ENCODE peak calls at places on chromosomes 5 and 9, in eight cellular contexts. N is DMS79; O is activated T-cell treated with anti-CD3 and anti-CD28 coated beads, Interleukin-2, amount 50 U/mL, for 72 hours; Z is NCI-H2029 treated with DMSO at 0.1 percent for 48 hours; D is Ammon's horn; H is choroid plexus epithelial cell; R is HEK293T; B is AG04449. P is an unnamed sample.

GRCh38 chr5:36874465-36874864 is 2.1 kb upstream of the NIPBL start:
- DNase-seq in N (no peak), O (no peak), Z (no peak), D (peak), H (peak), R (no peak), B (no peak), P (no peak)

GRCh38 chr5:142327111-142327842 is 2.5 kb upstream of the SPRY4 start:
- DNase-seq in N (no peak), O (no peak), Z (no peak), D (no peak), H (peak), R (no peak), B (peak), P (no peak)

GRCh38 chr5:14915291-14915976 is 43.9 kb upstream of the ANKH start:
- DNase-seq in N (no peak), O (no peak), Z (no peak), D (no peak), H (peak), R (no peak), B (no peak), P (no peak)

GRCh38 chr9:134391319-134392231 is 65.3 kb downstream of the RXRA start:
- DNase-seq in N (no peak), O (peak), Z (no peak), D (no peak), H (no peak), R (no peak), B (no peak), P (peak)

GRCh38 chr5:52757527-52757926 is 30.2 kb upstream of the ITGA1 start:
- DNase-seq in N (no peak), O (no peak), Z (no peak), D (no peak), H (no peak), R (no peak), B (no peak), P (no peak)

GRCh38 chr5:14168139-14168792 is 25.1 kb downstream of the TRIO start:
- DNase-seq in N (peak), O (no peak), Z (no peak), D (peak), H (no peak), R (no peak), B (no peak), P (no peak)

GRCh38 chr5:39502704-39503103 is 77.9 kb upstream of the DAB2 start:
- DNase-seq in N (no peak), O (no peak), Z (no peak), D (no peak), H (no peak), R (no peak), B (no peak), P (no peak)

GRCh38 chr5:80958611-80959010 is 1.6 kb upstream of the RASGRF2 start:
- DNase-seq in N (no peak), O (no peak), Z (no peak), D (no peak), H (peak), R (no peak), B (no peak), P (no peak)

GRCh38 chr5:159478950-159479349 is 148.7 kb upstream of the IL12B start:
- DNase-seq in N (no peak), O (no peak), Z (no peak), D (peak), H (no peak), R (no peak), B (no peak), P (no peak)

GRCh38 chr5:40364441-40364840 is 315.3 kb upstream of the PTGER4 start:
- DNase-seq in N (no peak), O (no peak), Z (no peak), D (no peak), H (no peak), R (no peak), B (no peak), P (no peak)

GRCh38 chr5:167786871-167787568 is 504.4 kb upstream of the WWC1 start:
- DNase-seq in N (no peak), O (no peak), Z (no peak), D (no peak), H (no peak), R (no peak), B (no peak), P (no peak)

GRCh38 chr5:143168877-143169810 is 234.3 kb downstream of the NR3C1 start:
- DNase-seq in N (no peak), O (no peak), Z (no peak), D (no peak), H (no peak), R (no peak), B (no peak), P (no peak)

GRCh38 chr5:93915142-93915553 is 173.7 kb upstream of the POU5F2 start:
- DNase-seq in N (no peak), O (no peak), Z (peak), D (peak), H (peak), R (peak), B (no peak), P (no peak)

GRCh38 chr9:135014341-135015010 is 73.0 kb upstream of the OLFM1 start:
- DNase-seq in N (no peak), O (no peak), Z (no peak), D (no peak), H (no peak), R (no peak), B (no peak), P (no peak)

GRCh38 chr9:98191210-98191609 is 1.2 kb downstream of the CORO2A start:
- DNase-seq in N (no peak), O (no peak), Z (no peak), D (no peak), H (no peak), R (no peak), B (no peak), P (no peak)

GRCh38 chr5:142248853-142249462 is 75.9 kb downstream of the SPRY4 start:
- DNase-seq in N (no peak), O (no peak), Z (no peak), D (no peak), H (no peak), R (no peak), B (peak), P (no peak)

GRCh38 chr5:50945139-50945538 is 278.7 kb downstream of the PARP8 start:
- DNase-seq in N (no peak), O (no peak), Z (no peak), D (no peak), H (no peak), R (no peak), B (no peak), P (no peak)

GRCh38 chr5:163478126-163478981 is 17.9 kb downstream of the HMMR start:
- DNase-seq in N (no peak), O (no peak), Z (no peak), D (no peak), H (peak), R (no peak), B (no peak), P (no peak)

GRCh38 chr9:137411260-137411659 is 11.7 kb downstream of the EXD3 start:
- DNase-seq in N (no peak), O (no peak), Z (no peak), D (no peak), H (peak), R (no peak), B (no peak), P (no peak)

GRCh38 chr5:158435161-158435616 is 576.2 kb upstream of the CLINT1 start:
- DNase-seq in N (no peak), O (peak), Z (no peak), D (peak), H (peak), R (no peak), B (no peak), P (peak)

GRCh38 chr9:129525781-129526180 is 95.1 kb downstream of the C9orf50 start:
- DNase-seq in N (no peak), O (no peak), Z (no peak), D (no peak), H (no peak), R (no peak), B (no peak), P (no peak)

GRCh38 chr9:110058304-110058953 is 149.5 kb downstream of the C9orf152 start:
- DNase-seq in N (no peak), O (peak), Z (peak), D (peak), H (peak), R (peak), B (no peak), P (peak)

GRCh38 chr5:180849827-180850226 is 11.2 kb downstream of the ZFP62 start:
- DNase-seq in N (no peak), O (no peak), Z (no peak), D (no peak), H (no peak), R (no peak), B (no peak), P (no peak)

GRCh38 chr9:14366071-14366470 is 52.1 kb upstream of the NFIB start:
- DNase-seq in N (no peak), O (no peak), Z (no peak), D (no peak), H (no peak), R (no peak), B (peak), P (no peak)

GRCh38 chr9:13690595-13690994 is 411.1 kb upstream of the MPDZ start:
- DNase-seq in N (no peak), O (no peak), Z (no peak), D (no peak), H (no peak), R (no peak), B (no peak), P (no peak)

GRCh38 chr5:142446131-142446959 is 121.5 kb upstream of the SPRY4 start:
- DNase-seq in N (no peak), O (no peak), Z (no peak), D (no peak), H (peak), R (no peak), B (no peak), P (no peak)

GRCh38 chr5:40826778-40827478 is 8.1 kb downstream of the RPL37 start:
- DNase-seq in N (no peak), O (no peak), Z (no peak), D (no peak), H (no peak), R (no peak), B (no peak), P (no peak)

GRCh38 chr5:39176740-39177628 is 42.4 kb downstream of the FYB1 start:
- DNase-seq in N (no peak), O (peak), Z (no peak), D (no peak), H (no peak), R (no peak), B (no peak), P (peak)

GRCh38 chr9:123397975-123398374 is 42.0 kb downstream of the CRB2 start:
- DNase-seq in N (no peak), O (no peak), Z (no peak), D (no peak), H (no peak), R (no peak), B (no peak), P (no peak)

GRCh38 chr9:13956107-13956506 is 357.8 kb downstream of the NFIB start:
- DNase-seq in N (peak), O (no peak), Z (no peak), D (no peak), H (no peak), R (peak), B (no peak), P (no peak)

GRCh38 chr5:67206381-67207328 is 10.1 kb upstream of the CD180 start:
- DNase-seq in N (no peak), O (peak), Z (no peak), D (no peak), H (peak), R (no peak), B (no peak), P (peak)

GRCh38 chr5:21613971-21614488 is 1239.1 kb downstream of the CDH12 start:
- DNase-seq in N (no peak), O (no peak), Z (no peak), D (no peak), H (no peak), R (no peak), B (no peak), P (no peak)

GRCh38 chr9:134305533-134305932 is 20.7 kb upstream of the RXRA start:
- DNase-seq in N (no peak), O (no peak), Z (no peak), D (no peak), H (no peak), R (no peak), B (no peak), P (no peak)

GRCh38 chr5:132492386-132492785 is 1.8 kb upstream of the IRF1 start:
- DNase-seq in N (no peak), O (no peak), Z (no peak), D (no peak), H (no peak), R (no peak), B (no peak), P (no peak)

GRCh38 chr9:68981825-68982224 is 32.1 kb downstream of the PRKACG start:
- DNase-seq in N (peak), O (no peak), Z (no peak), D (no peak), H (no peak), R (peak), B (no peak), P (no peak)

GRCh38 chr9:14535161-14535930 is 157.9 kb downstream of the ZDHHC21 start:
- DNase-seq in N (no peak), O (no peak), Z (no peak), D (no peak), H (no peak), R (no peak), B (no peak), P (no peak)

GRCh38 chr5:149414405-149415244 is 35.5 kb upstream of the IL17B start:
- DNase-seq in N (no peak), O (no peak), Z (no peak), D (no peak), H (peak), R (no peak), B (no peak), P (no peak)

GRCh38 chr5:91266184-91266705 is 116.9 kb downstream of the ARRDC3 start:
- DNase-seq in N (no peak), O (no peak), Z (no peak), D (no peak), H (peak), R (peak), B (no peak), P (no peak)